ENCODE peak calls at places on chromosomes 16 and 17, in six cellular contexts. S is tibial artery, P is non-pigmented ciliary epithelial cell, E is iPS-NIHi11, Z is astrocyte of the cerebellum, D is T-helper 1 cell. H is an unnamed sample.

GRCh38 chr16:85420501-85421337 is 192.4 kb upstream of the GSE1 start:
- DNase-seq in D (peak), E (peak), S (peak), Z (no peak), P (no peak), H (no peak)

GRCh38 chr16:73558219-73558618 is 510.3 kb upstream of the ZFHX3 start:
- DNase-seq in P (no peak), E (no peak), Z (no peak), D (no peak), S (no peak), H (no peak)

GRCh38 chr17:73304971-73305786 is 6.6 kb downstream of the CDC42EP4 start:
- DNase-seq in E (no peak), D (no peak), S (peak), Z (peak), P (no peak), H (no peak)

GRCh38 chr16:2973605-2974318 is 4.6 kb downstream of the PAQR4 start:
- DNase-seq in D (no peak), Z (no peak), P (no peak), E (no peak), S (no peak), H (no peak)

GRCh38 chr16:49608801-49609200 is 235.2 kb downstream of the C16orf78 start:
- DNase-seq in Z (peak), E (no peak), P (peak), S (no peak), D (no peak), H (peak)

GRCh38 chr17:7261377-7262191 is 694 bp downstream of the CLDN7 start:
- DNase-seq in E (peak), Z (no peak), P (no peak), D (peak), S (no peak), H (no peak)

GRCh38 chr17:36105718-36106117 is 2.1 kb downstream of the CCL4 start:
- DNase-seq in E (no peak), Z (no peak), S (no peak), P (no peak), D (no peak), H (no peak)

GRCh38 chr16:27235055-27235937 is 32.0 kb downstream of the KDM8 start:
- DNase-seq in P (no peak), Z (peak), D (peak), S (peak), E (peak), H (no peak)

GRCh38 chr17:57946798-57947358 is 8.3 kb downstream of the CUEDC1 start:
- DNase-seq in D (no peak), S (no peak), E (no peak), P (peak), Z (peak), H (peak)

GRCh38 chr16:10878644-10879498 is 1.9 kb downstream of the CIITA start:
- DNase-seq in D (no peak), E (peak), P (no peak), S (peak), Z (no peak), H (no peak)

GRCh38 chr16:56225013-56225742 is 33.9 kb downstream of the GNAO1 start:
- DNase-seq in S (no peak), D (no peak), E (no peak), P (no peak), Z (no peak), H (no peak)

GRCh38 chr16:74768239-74768638 is 6.4 kb downstream of the FA2H start:
- DNase-seq in Z (no peak), E (no peak), S (no peak), D (no peak), P (no peak), H (no peak)

GRCh38 chr17:49285716-49286115 is 55.1 kb upstream of the PHOSPHO1 start:
- DNase-seq in E (no peak), Z (no peak), D (no peak), S (no peak), P (no peak), H (no peak)

GRCh38 chr16:85563031-85563430 is 50.1 kb upstream of the GSE1 start:
- DNase-seq in Z (no peak), D (no peak), P (no peak), E (no peak), S (no peak), H (no peak)

GRCh38 chr17:81656835-81657234 is 493 bp upstream of the PDE6G start:
- DNase-seq in E (no peak), P (no peak), Z (no peak), D (no peak), S (no peak), H (no peak)

GRCh38 chr17:50364715-50365114 is 8.3 kb downstream of the MRPL27 start:
- DNase-seq in E (peak), S (no peak), D (no peak), P (peak), Z (no peak), H (peak)

GRCh38 chr17:66954632-66955031 is 9.9 kb upstream of the CACNG4 start:
- DNase-seq in P (no peak), Z (no peak), E (no peak), S (no peak), D (no peak), H (no peak)

GRCh38 chr17:55225237-55225636 is 39.5 kb upstream of the HLF start:
- DNase-seq in Z (no peak), S (no peak), D (no peak), P (no peak), E (no peak), H (no peak)

GRCh38 chr16:5015351-5015750 is 18.4 kb downstream of the NAGPA start:
- DNase-seq in S (no peak), E (peak), Z (no peak), D (no peak), P (no peak), H (no peak)

GRCh38 chr17:16997514-16998429 is 25.9 kb upstream of the TNFRSF13B start:
- DNase-seq in P (no peak), Z (no peak), D (no peak), S (no peak), E (no peak), H (no peak)

GRCh38 chr16:29663829-29664132 is 734 bp downstream of the SPN start:
- DNase-seq in D (no peak), E (no peak), S (no peak), Z (no peak), P (no peak), H (no peak)

GRCh38 chr17:81514485-81514734 is 1.8 kb upstream of the ACTG1 start:
- DNase-seq in Z (no peak), D (no peak), P (no peak), S (no peak), E (no peak), H (no peak)

GRCh38 chr17:81057079-81057730 is 22.3 kb downstream of the BAIAP2 start:
- DNase-seq in P (no peak), S (peak), Z (no peak), E (peak), D (no peak), H (no peak)

GRCh38 chr16:86383488-86384262 is 126.7 kb upstream of the FOXF1 start:
- DNase-seq in E (no peak), Z (peak), D (no peak), P (peak), S (peak), H (peak)

GRCh38 chr17:63984651-63985386 is 12.1 kb upstream of the SCN4A start:
- DNase-seq in S (peak), P (peak), E (no peak), D (peak), Z (peak), H (peak)

GRCh38 chr17:34351041-34351575 is 5.2 kb upstream of the CCL13 start:
- DNase-seq in Z (no peak), D (no peak), E (no peak), P (no peak), S (no peak), H (no peak)

GRCh38 chr16:89318871-89319627 is 101.5 kb downstream of the ZNF778 start:
- DNase-seq in P (no peak), D (no peak), S (no peak), Z (no peak), E (no peak), H (no peak)

GRCh38 chr16:56469748-56470147 is 18.4 kb downstream of the OGFOD1 start:
- DNase-seq in P (no peak), D (no peak), E (no peak), Z (no peak), S (no peak), H (no peak)

GRCh38 chr17:63402808-63403207 is 43.3 kb downstream of the CYB561 start:
- DNase-seq in E (no peak), S (no peak), Z (peak), D (no peak), P (no peak), H (peak)

GRCh38 chr17:75750661-75751423 is 14.2 kb downstream of the GALK1 start:
- DNase-seq in P (no peak), Z (no peak), S (no peak), D (no peak), E (no peak), H (no peak)

GRCh38 chr17:63998050-63998720 is at the start of gene PRR29:
- DNase-seq in P (no peak), D (peak), Z (no peak), S (no peak), E (peak), H (peak)

GRCh38 chr17:82205720-82206508 is 6.7 kb downstream of the CCDC57 start:
- DNase-seq in Z (peak), P (peak), E (peak), S (peak), D (peak), H (peak)

GRCh38 chr16:52597772-52598483 is 51.0 kb upstream of the TOX3 start:
- DNase-seq in S (no peak), Z (no peak), D (no peak), P (no peak), E (peak), H (no peak)

GRCh38 chr16:8055761-8056160 is 534.5 kb downstream of the TMEM114 start:
- DNase-seq in E (no peak), S (no peak), P (no peak), Z (no peak), D (no peak), H (no peak)

GRCh38 chr17:49521521-49522185 is 26.6 kb downstream of the NGFR start:
- DNase-seq in S (no peak), P (no peak), D (no peak), E (peak), Z (no peak), H (no peak)

GRCh38 chr16:56871172-56871593 is 6.2 kb downstream of the SLC12A3 start:
- DNase-seq in E (no peak), Z (no peak), D (no peak), P (no peak), S (no peak), H (no peak)

GRCh38 chr16:79635488-79635887 is 35.0 kb upstream of the MAF start:
- DNase-seq in P (no peak), E (no peak), D (no peak), Z (no peak), S (no peak), H (no peak)